ENCODE peak calls at places on chromosome 16, in six cellular contexts. D, Q, I, R, Y and S are unnamed samples.

GRCh38 chr16:17836868-17837602 is 366.3 kb upstream of the XYLT1 start:
- DNase-seq in D (peak), Q (peak), I (peak), R (peak), Y (no peak), S (peak)

GRCh38 chr16:6549415-6549814 is 783.2 kb upstream of the RBFOX1 start:
- DNase-seq in D (no peak), Q (no peak), I (no peak), R (no peak), Y (no peak), S (no peak)

GRCh38 chr16:2535644-2536021 is 2.2 kb upstream of the PDPK1 start:
- DNase-seq in D (no peak), Q (no peak), I (peak), R (no peak), Y (peak), S (peak)

GRCh38 chr16:200388-200787 is 20.1 kb downstream of the HBQ1 start:
- DNase-seq in D (no peak), Q (no peak), I (peak), R (peak), Y (peak), S (peak)

GRCh38 chr16:73713817-73714495 is 582.7 kb upstream of the PSMD7 start:
- DNase-seq in D (no peak), Q (peak), I (peak), R (peak), Y (no peak), S (peak)

GRCh38 chr16:53457670-53458069 is 23.4 kb downstream of the RBL2 start:
- DNase-seq in D (no peak), Q (no peak), I (no peak), R (peak), Y (no peak), S (no peak)

GRCh38 chr16:47848481-47849109 is 307.2 kb downstream of the ABCC12 start:
- DNase-seq in D (peak), Q (no peak), I (no peak), R (peak), Y (peak), S (peak)

GRCh38 chr16:53068423-53068833 is 13.6 kb downstream of the CHD9 start:
- DNase-seq in D (no peak), Q (no peak), I (no peak), R (no peak), Y (no peak), S (no peak)

GRCh38 chr16:84367750-84368320 is 503 bp upstream of the ATP2C2 start:
- DNase-seq in D (no peak), Q (no peak), I (no peak), R (no peak), Y (no peak), S (no peak)

GRCh38 chr16:20849587-20850390 is 43.5 kb downstream of the REXO5 start:
- DNase-seq in D (peak), Q (peak), I (peak), R (peak), Y (peak), S (peak)

GRCh38 chr16:78430281-78430680 is 330.8 kb downstream of the WWOX start:
- DNase-seq in D (no peak), Q (no peak), I (peak), R (no peak), Y (no peak), S (no peak)

GRCh38 chr16:2966803-2967184 is 2.4 kb upstream of the PAQR4 start:
- DNase-seq in D (no peak), Q (no peak), I (peak), R (no peak), Y (no peak), S (no peak)

GRCh38 chr16:74521691-74522090 is 85.2 kb downstream of the GLG1 start:
- DNase-seq in D (no peak), Q (no peak), I (no peak), R (peak), Y (peak), S (peak)

GRCh38 chr16:5028950-5029475 is 4.7 kb downstream of the NAGPA start:
- DNase-seq in D (no peak), Q (no peak), I (no peak), R (no peak), Y (no peak), S (no peak)

GRCh38 chr16:85265789-85266188 is 153.5 kb upstream of the CIBAR2 start:
- DNase-seq in D (no peak), Q (no peak), I (no peak), R (no peak), Y (no peak), S (no peak)

GRCh38 chr16:4298761-4299522 is 16.9 kb upstream of the GLIS2 start:
- DNase-seq in D (no peak), Q (peak), I (peak), R (peak), Y (peak), S (peak)

GRCh38 chr16:57539072-57539796 is 2.9 kb upstream of the CCDC102A start:
- DNase-seq in D (no peak), Q (no peak), I (no peak), R (no peak), Y (no peak), S (no peak)

GRCh38 chr16:20789130-20789529 is 17.1 kb downstream of the ERI2 start:
- DNase-seq in D (no peak), Q (no peak), I (no peak), R (no peak), Y (no peak), S (no peak)

GRCh38 chr16:85457366-85457765 is 155.8 kb upstream of the GSE1 start:
- DNase-seq in D (no peak), Q (no peak), I (peak), R (no peak), Y (no peak), S (no peak)

GRCh38 chr16:72126429-72126765 is 32.8 kb downstream of the DHX38 start:
- DNase-seq in D (no peak), Q (no peak), I (no peak), R (no peak), Y (no peak), S (no peak)

GRCh38 chr16:13021996-13022395 is 120.6 kb downstream of the SHISA9 start:
- DNase-seq in D (no peak), Q (no peak), I (no peak), R (no peak), Y (no peak), S (no peak)

GRCh38 chr16:72844225-72844920 is 203.6 kb downstream of the ZFHX3 start:
- DNase-seq in D (peak), Q (no peak), I (no peak), R (no peak), Y (no peak), S (no peak)

GRCh38 chr16:2762711-2763110 is 10.3 kb downstream of the SRRM2 start:
- DNase-seq in D (no peak), Q (no peak), I (no peak), R (no peak), Y (no peak), S (no peak)

GRCh38 chr16:52812945-52813556 is 239.6 kb downstream of the CHD9NB start:
- DNase-seq in D (no peak), Q (no peak), I (peak), R (peak), Y (peak), S (peak)

GRCh38 chr16:2178321-2179106 is 17.9 kb downstream of the CASKIN1 start:
- DNase-seq in D (no peak), Q (peak), I (peak), R (peak), Y (no peak), S (no peak)

GRCh38 chr16:69274699-69275235 is 36.4 kb upstream of the VPS4A start:
- DNase-seq in D (no peak), Q (no peak), I (no peak), R (no peak), Y (no peak), S (no peak)

GRCh38 chr16:82641336-82641984 is 14.7 kb downstream of the CDH13 start:
- DNase-seq in D (no peak), Q (no peak), I (no peak), R (no peak), Y (peak), S (peak)

GRCh38 chr16:1392826-1393225 is 21.7 kb downstream of the UNKL start:
- DNase-seq in D (no peak), Q (no peak), I (no peak), R (no peak), Y (no peak), S (no peak)

GRCh38 chr16:15966420-15967222 is 17.2 kb downstream of the ABCC1 start:
- DNase-seq in D (no peak), Q (no peak), I (peak), R (peak), Y (peak), S (peak)

GRCh38 chr16:8587065-8587464 is 3.2 kb downstream of the TMEM114 start:
- DNase-seq in D (no peak), Q (no peak), I (no peak), R (no peak), Y (no peak), S (no peak)

GRCh38 chr16:25066426-25066746 is 45.2 kb upstream of the LCMT1 start:
- DNase-seq in D (no peak), Q (no peak), I (no peak), R (no peak), Y (no peak), S (no peak)

GRCh38 chr16:48906076-48906475 is 296.1 kb upstream of the N4BP1 start:
- DNase-seq in D (peak), Q (no peak), I (no peak), R (no peak), Y (no peak), S (no peak)

GRCh38 chr16:873243-873661 is 72.7 kb upstream of the GNG13 start:
- DNase-seq in D (no peak), Q (no peak), I (no peak), R (no peak), Y (no peak), S (no peak)

GRCh38 chr16:89922477-89922883 is 662 bp upstream of the TUBB3 start:
- DNase-seq in D (peak), Q (peak), I (peak), R (peak), Y (peak), S (peak)

DNA sequence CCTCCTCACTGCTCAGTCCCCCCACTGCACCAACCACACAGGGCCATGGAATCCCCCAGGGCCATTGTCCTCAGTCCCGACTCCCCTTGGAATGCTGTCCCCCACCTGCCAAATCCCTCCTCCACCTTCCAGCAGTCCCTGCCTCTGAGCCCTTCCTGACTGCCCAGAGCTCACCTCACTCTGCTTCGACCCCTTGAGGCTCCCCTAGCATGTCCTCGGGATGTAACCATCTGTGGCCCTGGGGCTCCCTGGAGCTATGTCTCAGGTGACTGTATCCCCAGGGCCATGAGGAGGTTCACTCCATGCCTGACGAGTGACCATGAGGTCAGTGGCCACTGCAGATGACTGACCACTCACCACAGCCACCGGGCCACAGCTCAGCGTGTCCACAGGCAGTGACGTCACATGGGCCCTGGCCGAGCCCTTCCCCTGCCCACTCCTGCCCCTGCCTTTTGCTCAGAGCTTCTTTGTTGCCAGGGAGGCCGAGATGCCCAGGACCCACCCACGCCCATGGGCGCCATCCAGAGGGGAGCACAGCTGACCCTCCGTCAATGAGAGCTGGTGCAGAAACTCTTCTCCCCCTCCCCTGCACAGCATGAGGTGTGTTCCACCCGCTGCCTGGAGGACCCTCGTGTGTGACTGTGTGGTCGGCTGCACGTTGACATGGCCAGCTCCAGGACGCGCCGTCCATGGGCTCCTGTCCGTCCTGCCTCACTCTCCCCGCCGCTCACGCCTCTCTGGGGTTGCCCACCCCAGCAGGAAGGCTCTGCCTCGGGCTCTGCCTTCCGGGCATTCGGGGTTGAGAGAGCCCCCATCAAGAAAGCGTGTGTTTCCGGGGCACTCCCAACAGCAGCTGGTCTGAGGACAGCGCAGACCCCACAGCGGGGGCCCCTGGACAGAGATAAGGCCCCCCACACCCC is 7.9 kb upstream of the PIEZO1 start:
- DNase-seq in D (no peak), Q (no peak), I (no peak), R (no peak), Y (no peak), S (no peak)
- H2BK120ac ChIP-seq in D (no peak), Q (no peak), I (no peak), R (no peak), Y (no peak), S (peak)

GRCh38 chr16:11494433-11494832 is 92.3 kb downstream of the LITAF start:
- DNase-seq in D (no peak), Q (peak), I (no peak), R (peak), Y (no peak), S (no peak)
- H2BK5ac ChIP-seq in D (no peak), Q (no peak), I (no peak), R (no peak), Y (no peak), S (no peak)

GRCh38 chr16:14284371-14284770 is 213.3 kb downstream of the MRTFB start:
- DNase-seq in D (no peak), Q (peak), I (peak), R (no peak), Y (no peak), S (no peak)
- H2BK120ac ChIP-seq in D (no peak), Q (no peak), I (no peak), R (no peak), Y (no peak), S (no peak)

GRCh38 chr16:88561485-88562369 is 8.5 kb upstream of the ZC3H18 start:
- DNase-seq in D (peak), Q (peak), I (peak), R (peak), Y (peak), S (peak)

GRCh38 chr16:88560722-88561484 is 9.3 kb upstream of the ZC3H18 start:
- DNase-seq in D (peak), Q (peak), I (peak), R (peak), Y (peak), S (peak)

GRCh38 chr16:88554711-88555264 is 15.4 kb upstream of the ZC3H18 start:
- DNase-seq in D (no peak), Q (no peak), I (no peak), R (no peak), Y (no peak), S (no peak)

GRCh38 chr16:88556294-88556988 is 13.8 kb upstream of the ZC3H18 start:
- DNase-seq in D (no peak), Q (no peak), I (no peak), R (no peak), Y (no peak), S (no peak)

GRCh38 chr16:88558457-88559442 is 11.5 kb upstream of the ZC3H18 start:
- DNase-seq in D (no peak), Q (peak), I (peak), R (peak), Y (peak), S (peak)
- H2BK5ac ChIP-seq in D (no peak), Q (no peak), I (no peak), R (no peak), Y (no peak), S (no peak)

GRCh38 chr16:35149550-35149949 is 1690.1 kb downstream of the TP53TG3F start:
- DNase-seq in D (no peak), Q (no peak), I (no peak), R (no peak), Y (no peak), S (no peak)
- H2BK120ac ChIP-seq in D (no peak), Q (no peak), I (no peak), R (no peak), Y (no peak), S (no peak)

GRCh38 chr16:56288019-56288418 is 96.7 kb downstream of the GNAO1 start:
- DNase-seq in D (no peak), Q (no peak), I (no peak), R (no peak), Y (no peak), S (no peak)
- H2BK5ac ChIP-seq in D (no peak), Q (no peak), I (no peak), R (no peak), Y (no peak), S (no peak)

DNA sequence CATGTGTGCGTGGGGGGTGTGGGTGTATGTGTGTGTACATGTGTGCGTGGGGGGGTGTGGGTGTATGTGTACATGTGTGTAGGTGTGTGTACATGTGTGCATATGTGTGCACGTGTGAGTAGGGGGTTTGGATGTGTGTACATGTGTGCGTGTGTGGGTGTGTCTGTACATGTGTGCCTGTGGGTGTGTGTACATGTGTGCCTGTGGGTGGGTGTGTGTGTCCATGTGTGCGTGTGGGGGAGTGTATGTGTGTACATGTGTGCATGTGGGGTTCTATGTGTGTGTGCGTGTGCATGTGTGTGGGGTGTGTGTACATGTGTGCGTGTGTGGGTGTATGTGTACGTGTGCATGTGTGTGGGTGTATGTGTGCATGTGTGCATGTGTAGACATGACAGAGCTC is 129.1 kb downstream of the C16orf95 start:
- DNase-seq in D (no peak), Q (no peak), I (no peak), R (no peak), Y (no peak), S (no peak)
- H2BK120ac ChIP-seq in D (no peak), Q (no peak), I (no peak), R (no peak), Y (no peak), S (no peak)